ENCODE peak calls at places on chromosomes 3 and 15, in four cellular contexts. L is bronchial epithelial cell, E is glutamatergic neuron, B is natural killer cell. V is an unnamed sample.

GRCh38 chr3:128247841-128248240 is 94.6 kb downstream of the EEFSEC start:
- DNase-seq in E (no peak), L (no peak), B (no peak), V (no peak)

GRCh38 chr3:120364821-120365220 is 15.7 kb upstream of the LRRC58 start:
- DNase-seq in E (no peak), L (peak), B (no peak), V (no peak)

GRCh38 chr3:107643038-107643883 is 120.5 kb downstream of the BBX start:
- DNase-seq in L (peak), B (no peak), E (no peak), V (no peak)

GRCh38 chr3:198032039-198032438 is 72.0 kb downstream of the LMLN start:
- DNase-seq in B (no peak), L (no peak), E (no peak), V (no peak)

GRCh38 chr3:14631101-14631497 is 20.5 kb upstream of the CCDC174 start:
- DNase-seq in B (no peak), E (no peak), L (no peak), V (no peak)

GRCh38 chr15:51492528-51492927 is 130.0 kb downstream of the DMXL2 start:
- DNase-seq in B (no peak), L (no peak), E (no peak), V (no peak)

GRCh38 chr15:93859176-93859575 is 372.2 kb upstream of the MCTP2 start:
- DNase-seq in B (no peak), E (no peak), L (no peak), V (no peak)

GRCh38 chr3:170584585-170585007 is 1.3 kb downstream of the SLC7A14 start:
- DNase-seq in L (peak), B (peak), E (peak), V (no peak)

GRCh38 chr15:60379466-60380274 is 18.1 kb downstream of the ANXA2 start:
- DNase-seq in L (peak), B (no peak), E (no peak), V (no peak)

GRCh38 chr3:122498152-122498551 is 16.6 kb downstream of the KPNA1 start:
- DNase-seq in B (no peak), E (no peak), L (no peak), V (no peak)

GRCh38 chr3:37124431-37124830 is 50.0 kb downstream of the LRRFIP2 start:
- DNase-seq in B (no peak), L (no peak), E (no peak), V (no peak)

GRCh38 chr3:64995857-64996564 is 308.2 kb upstream of the ADAMTS9 start:
- DNase-seq in E (no peak), B (no peak), L (no peak), V (no peak)

GRCh38 chr3:196186661-196187573 is 24.3 kb downstream of the ZDHHC19 start:
- DNase-seq in E (peak), L (no peak), B (no peak), V (no peak)

GRCh38 chr15:38531509-38531908 is 33.1 kb downstream of the RASGRP1 start:
- DNase-seq in B (no peak), E (no peak), L (peak), V (no peak)

GRCh38 chr3:9916734-9917680 is at the start of gene IL17RC:
- DNase-seq in E (peak), B (no peak), L (peak), V (peak)

GRCh38 chr3:126259411-126260391 is 79.3 kb upstream of the ALDH1L1 start:
- DNase-seq in L (peak), B (no peak), E (peak), V (no peak)

GRCh38 chr15:77066961-77067690 is 3.8 kb downstream of the TSPAN3 start:
- DNase-seq in B (no peak), L (peak), E (no peak), V (no peak)

GRCh38 chr3:181561130-181561529 is 150.6 kb upstream of the SOX2 start:
- DNase-seq in E (no peak), B (no peak), L (no peak), V (no peak)

GRCh38 chr15:40289140-40289775 is 6.4 kb upstream of the ANKRD63 start:
- DNase-seq in E (no peak), B (no peak), L (no peak), V (no peak)

GRCh38 chr3:12916159-12916558 is 74.8 kb upstream of the RPL32 start:
- DNase-seq in E (no peak), L (no peak), B (peak), V (no peak)

GRCh38 chr3:27568393-27568792 is 84.2 kb upstream of the SLC4A7 start:
- DNase-seq in E (peak), B (no peak), L (peak), V (no peak)

GRCh38 chr3:187456268-187456667 is 88.1 kb downstream of the RTP4 start:
- DNase-seq in B (no peak), E (peak), L (no peak), V (no peak)

GRCh38 chr3:141575879-141576743 is 89.3 kb downstream of the RASA2 start:
- DNase-seq in L (peak), B (no peak), E (no peak), V (no peak)

GRCh38 chr3:140152851-140153640 is 218.1 kb downstream of the CLSTN2 start:
- DNase-seq in B (no peak), E (no peak), L (no peak), V (no peak)

GRCh38 chr15:37891754-37892368 is 42.6 kb upstream of the TMCO5A start:
- DNase-seq in B (no peak), E (no peak), L (peak), V (no peak)

GRCh38 chr15:55999635-56000034 is 6.2 kb upstream of the NEDD4 start:
- DNase-seq in L (peak), B (no peak), E (no peak), V (no peak)

GRCh38 chr15:100206643-100207042 is 135.1 kb downstream of the ADAMTS17 start:
- DNase-seq in B (no peak), E (no peak), L (no peak), V (no peak)